ENCODE peak calls at places on chromosomes 2 and 18, in four cellular contexts. One of them, this sample, is unnamed.

GRCh38 chr2:11203480-11203879 is 48.2 kb downstream of the SLC66A3 start:
- DNase-seq in sigmoid colon: no peak
- DNase-seq in astrocyte: peak; percentile 58
- DNase-seq in Caco-2: no peak
- DNase-seq in this sample: no peak

GRCh38 chr2:114068438-114068837 is 178.5 kb downstream of the ACTR3 start:
- DNase-seq in astrocyte: no peak
- DNase-seq in Caco-2: peak; percentile 46
- DNase-seq in sigmoid colon: no peak
- DNase-seq in this sample: no peak

GRCh38 chr2:46331099-46331766 is 34.0 kb downstream of the EPAS1 start:
- DNase-seq in Caco-2: no peak
- DNase-seq in sigmoid colon: no peak
- DNase-seq in astrocyte: no peak
- DNase-seq in this sample: no peak

GRCh38 chr2:43152711-43153627 is 73.4 kb downstream of the ZFP36L2 start:
- DNase-seq in Caco-2: no peak
- DNase-seq in sigmoid colon: no peak
- DNase-seq in astrocyte: no peak
- DNase-seq in this sample: peak; percentile 90

GRCh38 chr2:186486651-186487647 is 889 bp downstream of the ZC3H15 start:
- DNase-seq in sigmoid colon: no peak
- DNase-seq in Caco-2: no peak
- DNase-seq in astrocyte: peak; percentile 16
- DNase-seq in this sample: no peak

GRCh38 chr18:39840406-39840805 is 2114.6 kb upstream of the PIK3C3 start:
- DNase-seq in sigmoid colon: no peak
- DNase-seq in astrocyte: peak; percentile 35
- DNase-seq in Caco-2: no peak
- DNase-seq in this sample: no peak

GRCh38 chr18:3712485-3712884 is 262.5 kb downstream of the TGIF1 start:
- DNase-seq in sigmoid colon: no peak
- DNase-seq in Caco-2: no peak
- DNase-seq in astrocyte: no peak
- DNase-seq in this sample: no peak

GRCh38 chr2:8488001-8488738 is 193.7 kb upstream of the ID2 start:
- DNase-seq in sigmoid colon: peak; percentile 45
- DNase-seq in Caco-2: no peak
- DNase-seq in astrocyte: peak; percentile 66
- DNase-seq in this sample: no peak

GRCh38 chr2:216499641-216500218 is 1.1 kb downstream of the RPL37A start:
- DNase-seq in sigmoid colon: no peak
- DNase-seq in astrocyte: no peak
- DNase-seq in Caco-2: no peak
- DNase-seq in this sample: no peak

GRCh38 chr18:24014986-24015896 is 687 bp downstream of the TTC39C start:
- DNase-seq in astrocyte: peak; percentile 57
- DNase-seq in Caco-2: peak; percentile 25
- DNase-seq in sigmoid colon: peak; percentile 74
- DNase-seq in this sample: peak; percentile 51

GRCh38 chr2:33214436-33214835 is 262.0 kb upstream of the RASGRP3 start:
- DNase-seq in sigmoid colon: no peak
- DNase-seq in astrocyte: peak; percentile 86
- DNase-seq in Caco-2: peak; percentile 66
- DNase-seq in this sample: no peak

GRCh38 chr2:226705965-226706364 is 93.7 kb downstream of the IRS1 start:
- DNase-seq in astrocyte: no peak
- DNase-seq in Caco-2: no peak
- DNase-seq in sigmoid colon: no peak
- DNase-seq in this sample: no peak

GRCh38 chr2:231360881-231361294 is 34.6 kb upstream of the B3GNT7 start:
- DNase-seq in astrocyte: no peak
- DNase-seq in sigmoid colon: peak; percentile 52
- DNase-seq in Caco-2: no peak
- DNase-seq in this sample: no peak

GRCh38 chr2:127146820-127147502 is 40.0 kb upstream of the BIN1 start:
- DNase-seq in Caco-2: no peak
- DNase-seq in astrocyte: peak; percentile 23
- DNase-seq in sigmoid colon: no peak
- DNase-seq in this sample: peak; percentile 91

GRCh38 chr2:100018794-100019193 is 123.6 kb downstream of the AFF3 start:
- DNase-seq in Caco-2: no peak
- DNase-seq in sigmoid colon: no peak
- DNase-seq in astrocyte: peak; percentile 74
- DNase-seq in this sample: no peak

GRCh38 chr18:55906533-55906932 is 318.5 kb upstream of the TCF4 start:
- DNase-seq in astrocyte: peak; percentile 8
- DNase-seq in sigmoid colon: no peak
- DNase-seq in Caco-2: no peak
- DNase-seq in this sample: no peak

GRCh38 chr18:55912071-55912470 is 324.1 kb upstream of the TCF4 start:
- DNase-seq in astrocyte: peak; percentile 11
- DNase-seq in sigmoid colon: no peak
- DNase-seq in Caco-2: no peak
- DNase-seq in this sample: no peak

GRCh38 chr18:55907352-55908045 is 319.5 kb upstream of the TCF4 start:
- DNase-seq in Caco-2: no peak
- DNase-seq in sigmoid colon: no peak
- DNase-seq in astrocyte: peak; percentile 15
- DNase-seq in this sample: no peak

GRCh38 chr18:55910328-55910727 is 322.3 kb upstream of the TCF4 start:
- DNase-seq in Caco-2: no peak
- DNase-seq in sigmoid colon: no peak
- DNase-seq in astrocyte: no peak
- DNase-seq in this sample: no peak

GRCh38 chr18:55908790-55909408 is 320.9 kb upstream of the TCF4 start:
- DNase-seq in sigmoid colon: no peak
- DNase-seq in astrocyte: peak; percentile 16
- DNase-seq in Caco-2: no peak
- DNase-seq in this sample: no peak
- H3K36me3 ChIP-seq in sigmoid colon: no peaks in the 10 kb centered on the region
- H3K36me3 ChIP-seq in astrocyte: no peaks in the 10 kb centered on the region
- H3K36me3 ChIP-seq in Caco-2: no peaks in the 10 kb centered on the region
- H3K36me3 ChIP-seq in this sample: no peaks in the 10 kb centered on the region

GRCh38 chr2:70696142-70696541 is 71.9 kb downstream of the ADD2 start:
- DNase-seq in astrocyte: no peak
- DNase-seq in sigmoid colon: peak; percentile 13
- DNase-seq in Caco-2: no peak
- DNase-seq in this sample: no peak

GRCh38 chr2:70690846-70691245 is 77.2 kb downstream of the ADD2 start:
- DNase-seq in astrocyte: no peak
- DNase-seq in Caco-2: no peak
- DNase-seq in sigmoid colon: peak; percentile 41
- DNase-seq in this sample: no peak

GRCh38 chr2:70691497-70691896 is 76.5 kb downstream of the ADD2 start:
- DNase-seq in astrocyte: no peak
- DNase-seq in Caco-2: no peak
- DNase-seq in sigmoid colon: peak; percentile 7
- DNase-seq in this sample: no peak

GRCh38 chr2:70688427-70688826 is 79.6 kb downstream of the ADD2 start:
- DNase-seq in Caco-2: no peak
- DNase-seq in astrocyte: no peak
- DNase-seq in sigmoid colon: peak; percentile 3
- DNase-seq in this sample: no peak

DNA sequence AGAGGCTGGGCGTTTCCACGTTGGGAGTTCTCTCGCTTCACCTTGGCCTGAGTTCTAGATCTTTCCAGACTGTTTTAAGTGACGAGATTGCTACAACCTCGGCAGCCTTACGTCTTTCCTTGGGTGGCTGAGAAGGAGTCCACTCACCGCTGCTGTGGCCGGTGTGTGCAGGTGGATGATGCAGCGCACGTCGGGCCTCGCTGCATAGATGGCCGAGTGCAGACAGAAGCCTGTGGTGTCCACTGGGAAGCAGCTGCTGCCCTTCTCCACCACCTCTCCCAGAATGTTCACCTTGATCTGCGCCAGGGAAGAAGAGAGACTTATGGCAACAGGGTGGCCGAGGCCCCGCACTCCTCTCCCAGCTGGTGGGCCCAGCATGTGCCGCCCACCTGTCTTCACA is 75.7 kb downstream of the ADD2 start:
- DNase-seq in sigmoid colon: peak; percentile 22
- DNase-seq in Caco-2: no peak
- DNase-seq in astrocyte: no peak
- DNase-seq in this sample: no peak
- H3K36me3 ChIP-seq in sigmoid colon: no peaks in the 10 kb centered on the region
- H3K36me3 ChIP-seq in Caco-2: no peaks in the 10 kb centered on the region
- H3K36me3 ChIP-seq in astrocyte: no peaks in the 10 kb centered on the region
- H3K36me3 ChIP-seq in this sample: no peaks in the 10 kb centered on the region

GRCh38 chr18:78934003-78934402 is 45.6 kb upstream of the SALL3 start:
- DNase-seq in Caco-2: no peak
- DNase-seq in sigmoid colon: no peak
- DNase-seq in astrocyte: no peak
- DNase-seq in this sample: no peak

GRCh38 chr18:78936251-78937005 is 43.2 kb upstream of the SALL3 start:
- DNase-seq in sigmoid colon: no peak
- DNase-seq in astrocyte: no peak
- DNase-seq in Caco-2: no peak
- DNase-seq in this sample: no peak

GRCh38 chr18:78932281-78932680 is 47.3 kb upstream of the SALL3 start:
- DNase-seq in Caco-2: no peak
- DNase-seq in astrocyte: no peak
- DNase-seq in sigmoid colon: no peak
- DNase-seq in this sample: no peak

GRCh38 chr18:78935406-78935805 is 44.2 kb upstream of the SALL3 start:
- DNase-seq in Caco-2: no peak
- DNase-seq in astrocyte: no peak
- DNase-seq in sigmoid colon: no peak
- DNase-seq in this sample: no peak

DNA sequence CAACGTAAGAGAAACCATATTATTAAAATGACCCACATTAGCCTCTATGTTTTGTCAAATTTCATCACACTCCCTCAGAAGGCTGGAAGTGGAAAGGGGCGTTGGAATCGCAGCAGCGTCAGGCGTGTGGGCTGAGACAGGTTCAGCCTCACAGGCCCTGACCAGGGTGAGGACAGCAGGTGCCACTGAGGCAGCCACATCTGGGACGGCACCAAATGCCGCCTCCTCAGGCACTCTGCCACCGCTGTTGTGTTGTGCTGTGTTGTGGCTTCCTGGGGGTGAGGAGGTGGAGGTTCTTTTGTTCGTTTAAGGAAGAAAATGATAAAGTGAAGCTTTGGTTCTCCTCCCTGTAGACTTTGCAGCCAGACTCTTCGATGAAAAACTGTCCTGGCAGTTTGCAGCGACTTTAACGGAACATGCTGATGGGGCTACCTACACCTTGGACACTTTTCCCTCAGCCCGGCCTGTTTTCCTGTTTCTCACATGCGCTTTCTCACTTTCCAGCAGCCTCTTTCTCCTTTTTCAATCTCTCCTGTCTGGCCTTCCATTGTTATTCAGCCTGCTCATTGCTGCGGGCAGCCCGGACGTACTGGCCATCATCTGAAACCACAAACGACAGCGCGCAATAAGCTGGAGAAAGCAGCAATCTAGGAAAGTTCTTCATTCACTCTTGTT is 44.9 kb upstream of the SALL3 start:
- DNase-seq in astrocyte: no peak
- DNase-seq in Caco-2: no peak
- DNase-seq in sigmoid colon: no peak
- DNase-seq in this sample: no peak
- H3K36me3 ChIP-seq in astrocyte: no peaks in the 10 kb centered on the region
- H3K36me3 ChIP-seq in Caco-2: no peaks in the 10 kb centered on the region
- H3K36me3 ChIP-seq in sigmoid colon: no peaks in the 10 kb centered on the region
- H3K36me3 ChIP-seq in this sample: no peaks in the 10 kb centered on the region

DNA sequence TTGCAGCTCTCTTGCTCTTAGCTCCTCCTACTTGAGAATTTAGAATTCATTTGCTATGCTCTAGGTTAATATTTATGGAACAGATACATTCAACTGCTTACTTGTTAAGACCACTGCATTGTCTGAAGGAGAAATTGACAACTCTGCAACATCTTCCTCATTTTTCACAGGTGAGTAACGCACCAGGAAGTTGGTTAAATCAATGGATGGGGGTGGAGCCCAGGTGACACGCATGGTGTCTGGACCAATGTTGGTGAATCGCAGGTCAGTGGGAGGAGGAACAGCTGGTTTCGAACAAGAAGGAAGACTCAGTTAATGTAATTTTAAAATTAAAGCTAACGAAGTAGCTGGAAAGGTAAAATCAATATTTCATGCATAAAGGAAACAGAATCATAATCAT is 44.3 kb downstream of the FN1 start:
- DNase-seq in Caco-2: peak; percentile 30
- DNase-seq in sigmoid colon: no peak
- DNase-seq in astrocyte: no peak
- DNase-seq in this sample: no peak
- H3K36me3 ChIP-seq in Caco-2: peaks cover 12% of the 10 kb centered on the region
- H3K36me3 ChIP-seq in sigmoid colon: peaks cover 89% of the 10 kb centered on the region
- H3K36me3 ChIP-seq in astrocyte: peaks cover 93% of the 10 kb centered on the region
- H3K36me3 ChIP-seq in this sample: no peaks in the 10 kb centered on the region

DNA sequence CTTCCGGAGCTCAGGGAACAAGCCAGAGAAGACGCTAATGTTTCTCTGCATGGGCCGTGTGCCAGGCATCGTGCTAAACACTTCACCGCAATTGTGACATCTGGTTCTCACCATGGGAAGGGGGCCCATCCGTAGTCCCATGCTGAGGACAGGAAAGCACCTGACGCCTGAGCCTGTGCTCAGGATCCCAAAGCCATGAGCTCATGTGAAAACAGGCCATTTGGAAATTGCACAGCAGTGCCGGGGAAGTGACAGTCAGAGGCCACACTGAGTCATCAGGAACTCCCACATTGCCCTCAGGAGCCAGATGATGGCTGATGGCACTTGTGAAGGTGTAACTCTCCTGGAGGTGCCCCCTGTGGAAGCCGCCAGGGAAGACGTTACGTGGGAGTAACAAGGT is 141.0 kb downstream of the INHBB start:
- DNase-seq in astrocyte: no peak
- DNase-seq in sigmoid colon: no peak
- DNase-seq in Caco-2: no peak
- DNase-seq in this sample: peak; percentile 43
- H3K36me3 ChIP-seq in astrocyte: no peaks in the 10 kb centered on the region
- H3K36me3 ChIP-seq in sigmoid colon: no peaks in the 10 kb centered on the region
- H3K36me3 ChIP-seq in Caco-2: no peaks in the 10 kb centered on the region
- H3K36me3 ChIP-seq in this sample: no peaks in the 10 kb centered on the region